ENCODE peak calls at places on chromosomes 4 and X, in five cellular contexts. One of them, this sample, is unnamed.

GRCh38 chrX:151176351-151176750 is at the start of gene GPR50:
- DNase-seq in H1: no peak
- DNase-seq in IMR-90: no peak
- DNase-seq in neuronal stem cell: no peak
- DNase-seq in mesendoderm: peak
- DNase-seq in this sample: no peak

GRCh38 chr4:3291969-3292570 is 751 bp upstream of the RGS12 start:
- DNase-seq in H1: peak
- DNase-seq in IMR-90: no peak
- DNase-seq in neuronal stem cell: no peak
- DNase-seq in mesendoderm: peak
- DNase-seq in this sample: peak

GRCh38 chrX:1086444-1087409 is 125.7 kb downstream of the CRLF2 start:
- DNase-seq in H1: no peak
- DNase-seq in IMR-90: no peak
- DNase-seq in neuronal stem cell: no peak
- DNase-seq in mesendoderm: no peak
- DNase-seq in this sample: no peak

GRCh38 chrX:143536176-143536575 is 18.9 kb upstream of the SPANXN3 start:
- DNase-seq in H1: no peak
- DNase-seq in IMR-90: no peak
- DNase-seq in neuronal stem cell: no peak
- DNase-seq in mesendoderm: no peak
- DNase-seq in this sample: no peak

GRCh38 chrX:3169421-3169820 is 128.2 kb downstream of the ARSF start:
- DNase-seq in H1: no peak
- DNase-seq in IMR-90: no peak
- DNase-seq in neuronal stem cell: no peak
- DNase-seq in mesendoderm: no peak
- DNase-seq in this sample: no peak

GRCh38 chr4:157220026-157220881 is at the start of gene GRIA2:
- DNase-seq in H1: peak
- DNase-seq in IMR-90: peak
- DNase-seq in neuronal stem cell: peak
- DNase-seq in mesendoderm: peak
- DNase-seq in this sample: peak

GRCh38 chr4:139896242-139896752 is 230.7 kb downstream of the MGST2 start:
- DNase-seq in H1: no peak
- DNase-seq in IMR-90: no peak
- DNase-seq in neuronal stem cell: no peak
- DNase-seq in mesendoderm: no peak
- DNase-seq in this sample: no peak

GRCh38 chrX:68372665-68373064 is 60.6 kb downstream of the OPHN1 start:
- DNase-seq in H1: no peak
- DNase-seq in IMR-90: no peak
- DNase-seq in neuronal stem cell: no peak
- DNase-seq in mesendoderm: no peak
- DNase-seq in this sample: no peak

GRCh38 chrX:51759055-51759454 is 15.8 kb downstream of the GSPT2 start:
- DNase-seq in H1: no peak
- DNase-seq in IMR-90: no peak
- DNase-seq in neuronal stem cell: no peak
- DNase-seq in mesendoderm: peak
- DNase-seq in this sample: no peak

GRCh38 chrX:54494970-54495813 is 842 bp downstream of the FGD1 start:
- DNase-seq in H1: peak
- DNase-seq in IMR-90: peak
- DNase-seq in neuronal stem cell: no peak
- DNase-seq in mesendoderm: no peak
- DNase-seq in this sample: peak

GRCh38 chr4:174523003-174523693 is 860 bp upstream of the HPGD start:
- DNase-seq in H1: no peak
- DNase-seq in IMR-90: no peak
- DNase-seq in neuronal stem cell: no peak
- DNase-seq in mesendoderm: peak
- DNase-seq in this sample: peak

GRCh38 chr4:69831646-69832325 is 28.2 kb downstream of the SULT1E1 start:
- DNase-seq in H1: no peak
- DNase-seq in IMR-90: no peak
- DNase-seq in neuronal stem cell: no peak
- DNase-seq in mesendoderm: peak
- DNase-seq in this sample: no peak

GRCh38 chr4:47972181-47972580 is 44.3 kb downstream of the CNGA1 start:
- DNase-seq in H1: no peak
- DNase-seq in IMR-90: no peak
- DNase-seq in neuronal stem cell: no peak
- DNase-seq in mesendoderm: no peak
- DNase-seq in this sample: no peak

GRCh38 chr4:78310056-78310731 is 241.4 kb upstream of the ANXA3 start:
- DNase-seq in H1: no peak
- DNase-seq in IMR-90: no peak
- DNase-seq in neuronal stem cell: peak
- DNase-seq in mesendoderm: no peak
- DNase-seq in this sample: peak

GRCh38 chr4:41215969-41216293 is 1.6 kb upstream of the APBB2 start:
- DNase-seq in H1: peak
- DNase-seq in IMR-90: no peak
- DNase-seq in neuronal stem cell: no peak
- DNase-seq in mesendoderm: no peak
- DNase-seq in this sample: no peak

GRCh38 chr4:123233409-123233808 is 163.2 kb upstream of the SPRY1 start:
- DNase-seq in H1: no peak
- DNase-seq in IMR-90: peak
- DNase-seq in neuronal stem cell: no peak
- DNase-seq in mesendoderm: no peak
- DNase-seq in this sample: no peak

GRCh38 chr4:57103051-57103450 is 7.1 kb downstream of the IGFBP7 start:
- DNase-seq in H1: no peak
- DNase-seq in IMR-90: peak
- DNase-seq in neuronal stem cell: no peak
- DNase-seq in mesendoderm: no peak
- DNase-seq in this sample: no peak

GRCh38 chrX:101460669-101461068 is 24.6 kb upstream of the ARMCX4 start:
- DNase-seq in H1: no peak
- DNase-seq in IMR-90: no peak
- DNase-seq in neuronal stem cell: no peak
- DNase-seq in mesendoderm: peak
- DNase-seq in this sample: no peak

DNA sequence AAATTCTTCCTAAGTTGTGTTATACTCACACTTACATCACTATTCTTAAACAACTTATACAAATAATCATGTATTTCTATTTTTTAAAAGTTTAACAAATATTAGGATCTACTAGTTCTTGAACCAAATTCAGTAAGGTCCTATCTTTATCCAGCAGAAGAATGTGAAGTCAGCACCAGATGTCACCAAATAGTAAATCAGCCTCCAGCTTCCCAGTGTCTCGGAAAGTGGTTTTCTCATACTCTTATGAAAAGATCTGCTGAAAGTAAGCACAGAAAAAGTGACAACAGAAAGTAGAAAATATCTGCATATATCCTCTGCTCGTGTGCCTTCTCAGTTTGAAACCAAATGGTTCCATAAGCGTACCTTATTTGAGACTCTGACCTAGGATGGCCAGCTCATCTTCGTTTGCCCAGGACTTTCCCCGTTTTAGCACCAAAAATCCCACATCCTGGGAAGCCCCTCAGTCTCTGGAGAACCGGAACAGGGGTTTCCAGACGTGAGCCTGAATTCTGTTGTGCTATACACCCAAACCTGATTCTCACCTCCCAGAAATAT is 98.0 kb upstream of the DCLK2 start:
- DNase-seq in H1: no peak
- DNase-seq in IMR-90: no peak
- DNase-seq in neuronal stem cell: no peak
- DNase-seq in mesendoderm: no peak
- DNase-seq in this sample: no peak
- H2AK5ac ChIP-seq in H1: no peak
- H2AK5ac ChIP-seq in IMR-90: no peak
- H2AK5ac ChIP-seq in neuronal stem cell: no peak
- H2AK5ac ChIP-seq in mesendoderm: no peak
- H2AK5ac ChIP-seq in this sample: no peak

DNA sequence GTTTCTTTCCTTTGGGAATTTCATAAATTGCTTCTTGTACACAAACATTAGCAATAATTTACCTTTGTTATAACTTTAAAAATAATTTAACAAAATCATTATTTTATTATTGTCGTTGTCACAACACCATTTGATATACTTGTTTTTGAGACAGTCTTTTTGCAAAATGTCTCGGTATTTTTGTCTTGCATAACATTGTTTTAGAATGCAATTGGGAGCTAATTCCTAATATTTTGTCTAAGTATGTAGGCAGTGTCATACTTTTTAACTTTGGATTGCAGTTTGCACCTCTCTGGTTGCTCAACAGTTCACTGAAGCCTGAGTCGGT is 340 bp upstream of the CFAP299 start:
- DNase-seq in H1: no peak
- DNase-seq in IMR-90: no peak
- DNase-seq in neuronal stem cell: no peak
- DNase-seq in mesendoderm: no peak
- DNase-seq in this sample: no peak
- H3K27ac ChIP-seq in H1: no peak
- H3K27ac ChIP-seq in IMR-90: no peak
- H3K27ac ChIP-seq in neuronal stem cell: no peak
- H3K27ac ChIP-seq in mesendoderm: no peak
- H3K27ac ChIP-seq in this sample: no peak

GRCh38 chr4:6941796-6942195 is 32.2 kb downstream of the TBC1D14 start:
- DNase-seq in H1: no peak
- DNase-seq in IMR-90: no peak
- DNase-seq in neuronal stem cell: no peak
- DNase-seq in mesendoderm: no peak
- DNase-seq in this sample: peak

GRCh38 chr4:6940744-6941137 is 31.1 kb downstream of the TBC1D14 start:
- DNase-seq in H1: no peak
- DNase-seq in IMR-90: no peak
- DNase-seq in neuronal stem cell: no peak
- DNase-seq in mesendoderm: no peak
- DNase-seq in this sample: no peak

GRCh38 chr4:6938758-6939201 is 29.2 kb downstream of the TBC1D14 start:
- DNase-seq in H1: no peak
- DNase-seq in IMR-90: no peak
- DNase-seq in neuronal stem cell: no peak
- DNase-seq in mesendoderm: no peak
- DNase-seq in this sample: no peak

GRCh38 chr4:6938237-6938636 is 28.6 kb downstream of the TBC1D14 start:
- DNase-seq in H1: no peak
- DNase-seq in IMR-90: no peak
- DNase-seq in neuronal stem cell: no peak
- DNase-seq in mesendoderm: no peak
- DNase-seq in this sample: no peak

DNA sequence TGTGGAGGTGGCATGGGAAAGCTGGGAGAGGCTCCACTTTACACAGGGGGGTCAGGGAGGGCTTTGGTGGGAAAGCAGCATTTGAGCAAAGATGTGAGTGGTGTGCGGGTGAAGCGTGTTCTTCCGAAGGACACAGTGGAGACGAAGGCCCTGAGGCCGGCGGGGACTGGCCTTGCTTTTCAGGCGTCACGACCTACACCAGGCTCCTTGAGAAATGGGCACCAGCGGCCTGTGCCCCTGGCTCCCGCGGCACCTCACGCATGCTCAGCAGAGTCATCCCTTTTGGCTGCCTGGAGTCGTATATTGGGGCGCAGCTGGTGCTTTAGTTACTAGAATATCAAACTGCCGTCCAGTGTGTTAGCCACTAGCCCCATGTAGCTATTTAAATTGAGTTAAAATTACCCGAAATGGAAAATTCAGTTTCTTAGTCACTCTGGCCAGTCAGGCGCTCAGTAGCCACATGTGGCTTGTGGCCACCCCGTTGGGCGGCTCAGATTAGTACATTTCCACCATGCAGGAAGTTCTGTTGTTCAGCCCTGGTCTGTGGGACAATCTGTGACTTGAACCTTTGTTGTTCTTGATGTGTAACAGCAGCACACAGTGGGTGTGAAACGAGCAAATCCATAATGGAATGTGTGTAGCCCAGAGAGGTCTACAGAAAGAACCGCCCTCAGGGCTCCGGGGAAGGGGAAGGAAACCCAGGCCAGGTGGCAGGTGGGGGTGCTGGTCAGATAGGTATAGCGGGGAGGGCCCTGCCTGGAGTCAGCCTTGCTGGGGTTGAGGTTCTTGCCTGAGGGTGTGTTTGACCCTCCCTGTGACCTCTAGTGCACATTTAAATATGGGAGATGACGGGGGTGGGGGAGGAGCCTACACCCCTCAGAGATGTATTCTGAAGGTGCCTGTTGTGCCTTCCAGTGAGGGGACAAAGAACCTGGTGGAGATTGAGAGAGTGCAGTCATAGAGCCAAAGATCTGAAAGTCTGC is 30.4 kb downstream of the TBC1D14 start:
- DNase-seq in H1: no peak
- DNase-seq in IMR-90: no peak
- DNase-seq in neuronal stem cell: no peak
- DNase-seq in mesendoderm: peak
- DNase-seq in this sample: no peak
- H2AK5ac ChIP-seq in H1: peak
- H2AK5ac ChIP-seq in IMR-90: peak
- H2AK5ac ChIP-seq in neuronal stem cell: no peak
- H2AK5ac ChIP-seq in mesendoderm: no peak
- H2AK5ac ChIP-seq in this sample: peak

GRCh38 chrX:39309721-39310152 is 508.5 kb downstream of the MID1IP1 start:
- DNase-seq in H1: no peak
- DNase-seq in IMR-90: no peak
- DNase-seq in neuronal stem cell: no peak
- DNase-seq in mesendoderm: peak
- DNase-seq in this sample: no peak

GRCh38 chrX:39307488-39307887 is 506.2 kb downstream of the MID1IP1 start:
- DNase-seq in H1: no peak
- DNase-seq in IMR-90: no peak
- DNase-seq in neuronal stem cell: no peak
- DNase-seq in mesendoderm: no peak
- DNase-seq in this sample: no peak

GRCh38 chrX:39310925-39311324 is 509.7 kb downstream of the MID1IP1 start:
- DNase-seq in H1: no peak
- DNase-seq in IMR-90: no peak
- DNase-seq in neuronal stem cell: no peak
- DNase-seq in mesendoderm: no peak
- DNase-seq in this sample: no peak

GRCh38 chrX:39308126-39308525 is 506.9 kb downstream of the MID1IP1 start:
- DNase-seq in H1: no peak
- DNase-seq in IMR-90: no peak
- DNase-seq in neuronal stem cell: no peak
- DNase-seq in mesendoderm: no peak
- DNase-seq in this sample: no peak

DNA sequence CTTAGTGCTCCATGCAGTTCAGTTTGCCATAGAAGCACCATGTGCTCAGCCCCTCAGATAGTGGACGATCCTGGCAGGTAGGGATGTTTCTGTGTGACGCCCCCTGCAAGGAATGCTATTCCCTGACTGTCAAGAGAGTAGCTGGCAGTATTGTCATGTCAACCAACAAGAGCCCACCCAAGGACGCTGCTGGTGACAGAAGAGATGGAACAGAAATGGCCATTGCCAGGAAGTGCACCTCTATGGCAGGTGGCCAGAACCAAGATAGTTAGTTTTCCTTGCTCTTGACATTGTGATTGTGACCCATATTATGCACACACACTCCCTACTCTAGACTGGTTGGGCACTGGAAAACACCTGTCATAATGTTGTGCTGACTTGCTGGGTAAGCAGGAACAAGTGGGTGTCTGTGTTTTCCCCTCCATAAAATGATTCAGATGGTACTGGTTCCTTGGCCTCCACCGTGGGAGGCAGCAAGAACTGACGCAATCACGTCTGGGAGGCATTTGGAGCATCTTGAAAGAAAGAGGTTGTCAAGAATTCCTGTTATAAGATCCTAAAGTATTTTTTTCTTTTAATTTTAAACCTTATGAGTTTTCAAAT is 507.9 kb downstream of the MID1IP1 start:
- DNase-seq in H1: no peak
- DNase-seq in IMR-90: no peak
- DNase-seq in neuronal stem cell: no peak
- DNase-seq in mesendoderm: peak
- DNase-seq in this sample: peak
- H3K27ac ChIP-seq in H1: no peak
- H3K27ac ChIP-seq in IMR-90: no peak
- H3K27ac ChIP-seq in neuronal stem cell: no peak
- H3K27ac ChIP-seq in mesendoderm: no peak
- H3K27ac ChIP-seq in this sample: no peak

This sample was measured in trophoblast cell.